ENCODE peak calls at places on chromosomes 4 and X, in nine cellular contexts. One of them, this sample, is unnamed.
A peak's percentile ranks its signal among the peaks of the same experiment; 100 is the strongest.

GRCh38 chr4:126533176-126533575 is 1099.6 kb upstream of the INTU start:
- DNase-seq in A673: peak; percentile 52
- DNase-seq in adipocyte: peak; percentile 40
- DNase-seq in IMR-90: peak; percentile 12
- DNase-seq in GM23338: no peak
- DNase-seq in dorsolateral prefrontal cortex: no peak
- DNase-seq in neural progenitor cell: peak; percentile 59
- DNase-seq in cardiac muscle cell: peak; percentile 19
- DNase-seq in mesendoderm: no peak
- DNase-seq in this sample: no peak

GRCh38 chrX:153687121-153688039 is at the start of gene SLC6A8:
- DNase-seq in A673: peak; percentile 62
- DNase-seq in adipocyte: peak; percentile 79
- DNase-seq in IMR-90: peak; percentile 44
- DNase-seq in GM23338: peak; percentile 60
- DNase-seq in dorsolateral prefrontal cortex: peak; percentile 65
- DNase-seq in neural progenitor cell: peak; percentile 83
- DNase-seq in cardiac muscle cell: peak; percentile 71
- DNase-seq in mesendoderm: peak; percentile 78
- DNase-seq in this sample: peak; percentile 92

GRCh38 chr4:137651128-137651527 is 118.8 kb upstream of the PCDH18 start:
- DNase-seq in A673: no peak
- DNase-seq in adipocyte: no peak
- DNase-seq in IMR-90: peak; percentile 72
- DNase-seq in GM23338: no peak
- DNase-seq in dorsolateral prefrontal cortex: no peak
- DNase-seq in neural progenitor cell: no peak
- DNase-seq in cardiac muscle cell: peak; percentile 36
- DNase-seq in mesendoderm: no peak
- DNase-seq in this sample: no peak

GRCh38 chr4:172362569-172362968 is 549.4 kb downstream of the GALNTL6 start:
- DNase-seq in A673: no peak
- DNase-seq in adipocyte: no peak
- DNase-seq in IMR-90: no peak
- DNase-seq in GM23338: no peak
- DNase-seq in dorsolateral prefrontal cortex: no peak
- DNase-seq in neural progenitor cell: no peak
- DNase-seq in cardiac muscle cell: no peak
- DNase-seq in mesendoderm: no peak
- DNase-seq in this sample: no peak

GRCh38 chr4:138399041-138399440 is 156.9 kb upstream of the SLC7A11 start:
- DNase-seq in A673: no peak
- DNase-seq in adipocyte: no peak
- DNase-seq in IMR-90: no peak
- DNase-seq in GM23338: no peak
- DNase-seq in dorsolateral prefrontal cortex: no peak
- DNase-seq in neural progenitor cell: no peak
- DNase-seq in cardiac muscle cell: no peak
- DNase-seq in mesendoderm: no peak
- DNase-seq in this sample: no peak

GRCh38 chr4:6106156-6106555 is 87.9 kb upstream of the C4orf50 start:
- DNase-seq in A673: no peak
- DNase-seq in adipocyte: no peak
- DNase-seq in IMR-90: no peak
- DNase-seq in GM23338: no peak
- DNase-seq in dorsolateral prefrontal cortex: no peak
- DNase-seq in neural progenitor cell: no peak
- DNase-seq in cardiac muscle cell: no peak
- DNase-seq in mesendoderm: no peak
- DNase-seq in this sample: no peak

GRCh38 chrX:154378059-154378798 is 866 bp upstream of the EMD start:
- DNase-seq in A673: peak; percentile 72
- DNase-seq in adipocyte: peak; percentile 64
- DNase-seq in IMR-90: peak; percentile 40
- DNase-seq in GM23338: peak; percentile 47
- DNase-seq in dorsolateral prefrontal cortex: no peak
- DNase-seq in neural progenitor cell: no peak
- DNase-seq in cardiac muscle cell: peak; percentile 67
- DNase-seq in mesendoderm: no peak
- DNase-seq in this sample: peak; percentile 95

GRCh38 chrX:23901065-23901464 is 6.7 kb downstream of the APOO start:
- DNase-seq in A673: no peak
- DNase-seq in adipocyte: peak; percentile 41
- DNase-seq in IMR-90: peak; percentile 84
- DNase-seq in GM23338: no peak
- DNase-seq in dorsolateral prefrontal cortex: no peak
- DNase-seq in neural progenitor cell: no peak
- DNase-seq in cardiac muscle cell: peak; percentile 68
- DNase-seq in mesendoderm: peak; percentile 47
- DNase-seq in this sample: no peak

GRCh38 chr4:129064717-129065116 is 28.6 kb downstream of the SCLT1 start:
- DNase-seq in A673: no peak
- DNase-seq in adipocyte: peak; percentile 85
- DNase-seq in IMR-90: peak; percentile 77
- DNase-seq in GM23338: no peak
- DNase-seq in dorsolateral prefrontal cortex: no peak
- DNase-seq in neural progenitor cell: no peak
- DNase-seq in cardiac muscle cell: peak; percentile 58
- DNase-seq in mesendoderm: no peak
- DNase-seq in this sample: no peak

GRCh38 chrX:68647156-68647957 is at the start of gene STARD8:
- DNase-seq in A673: peak; percentile 9
- DNase-seq in adipocyte: peak; percentile 58
- DNase-seq in IMR-90: peak; percentile 45
- DNase-seq in GM23338: peak; percentile 68
- DNase-seq in dorsolateral prefrontal cortex: no peak
- DNase-seq in neural progenitor cell: peak; percentile 66
- DNase-seq in cardiac muscle cell: peak; percentile 66
- DNase-seq in mesendoderm: peak; percentile 78
- DNase-seq in this sample: peak; percentile 78

GRCh38 chrX:39690541-39691415 is 407.0 kb downstream of the BCOR start:
- DNase-seq in A673: no peak
- DNase-seq in adipocyte: no peak
- DNase-seq in IMR-90: no peak
- DNase-seq in GM23338: no peak
- DNase-seq in dorsolateral prefrontal cortex: no peak
- DNase-seq in neural progenitor cell: no peak
- DNase-seq in cardiac muscle cell: no peak
- DNase-seq in mesendoderm: no peak
- DNase-seq in this sample: no peak

GRCh38 chrX:32530802-32531403 is 680.4 kb downstream of the DMD start:
- DNase-seq in A673: peak; percentile 67
- DNase-seq in adipocyte: peak; percentile 71
- DNase-seq in IMR-90: peak; percentile 52
- DNase-seq in GM23338: peak; percentile 61
- DNase-seq in dorsolateral prefrontal cortex: no peak
- DNase-seq in neural progenitor cell: peak; percentile 79
- DNase-seq in cardiac muscle cell: peak; percentile 56
- DNase-seq in mesendoderm: peak; percentile 48
- DNase-seq in this sample: no peak

GRCh38 chr4:117331817-117332216 is 246.4 kb upstream of the TRAM1L1 start:
- DNase-seq in A673: no peak
- DNase-seq in adipocyte: no peak
- DNase-seq in IMR-90: peak; percentile 34
- DNase-seq in GM23338: no peak
- DNase-seq in dorsolateral prefrontal cortex: no peak
- DNase-seq in neural progenitor cell: no peak
- DNase-seq in cardiac muscle cell: no peak
- DNase-seq in mesendoderm: no peak
- DNase-seq in this sample: no peak

GRCh38 chrX:55489315-55490009 is at the start of gene USP51:
- DNase-seq in A673: no peak
- DNase-seq in adipocyte: peak; percentile 60
- DNase-seq in IMR-90: peak; percentile 51
- DNase-seq in GM23338: peak; percentile 73
- DNase-seq in dorsolateral prefrontal cortex: peak; percentile 20
- DNase-seq in neural progenitor cell: peak; percentile 72
- DNase-seq in cardiac muscle cell: peak; percentile 60
- DNase-seq in mesendoderm: peak; percentile 83
- DNase-seq in this sample: peak; percentile 79

GRCh38 chr4:128835498-128836222 is 26.2 kb downstream of the JADE1 start:
- DNase-seq in A673: no peak
- DNase-seq in adipocyte: no peak
- DNase-seq in IMR-90: no peak
- DNase-seq in GM23338: no peak
- DNase-seq in dorsolateral prefrontal cortex: no peak
- DNase-seq in neural progenitor cell: no peak
- DNase-seq in cardiac muscle cell: peak; percentile 86
- DNase-seq in mesendoderm: no peak
- DNase-seq in this sample: no peak

GRCh38 chr4:166198516-166198915 is 325.5 kb downstream of the TLL1 start:
- DNase-seq in A673: no peak
- DNase-seq in adipocyte: no peak
- DNase-seq in IMR-90: no peak
- DNase-seq in GM23338: peak; percentile 34
- DNase-seq in dorsolateral prefrontal cortex: no peak
- DNase-seq in neural progenitor cell: no peak
- DNase-seq in cardiac muscle cell: no peak
- DNase-seq in mesendoderm: peak; percentile 25
- DNase-seq in this sample: no peak

GRCh38 chrX:49844622-49845021 is 15.5 kb downstream of the PAGE4 start:
- DNase-seq in A673: no peak
- DNase-seq in adipocyte: no peak
- DNase-seq in IMR-90: no peak
- DNase-seq in GM23338: no peak
- DNase-seq in dorsolateral prefrontal cortex: no peak
- DNase-seq in neural progenitor cell: no peak
- DNase-seq in cardiac muscle cell: no peak
- DNase-seq in mesendoderm: no peak
- DNase-seq in this sample: no peak

GRCh38 chrX:49846545-49846944 is 17.4 kb downstream of the PAGE4 start:
- DNase-seq in A673: no peak
- DNase-seq in adipocyte: no peak
- DNase-seq in IMR-90: no peak
- DNase-seq in GM23338: no peak
- DNase-seq in dorsolateral prefrontal cortex: no peak
- DNase-seq in neural progenitor cell: no peak
- DNase-seq in cardiac muscle cell: no peak
- DNase-seq in mesendoderm: no peak
- DNase-seq in this sample: no peak

GRCh38 chrX:49842603-49843002 is 13.5 kb downstream of the PAGE4 start:
- DNase-seq in A673: no peak
- DNase-seq in adipocyte: no peak
- DNase-seq in IMR-90: no peak
- DNase-seq in GM23338: no peak
- DNase-seq in dorsolateral prefrontal cortex: no peak
- DNase-seq in neural progenitor cell: no peak
- DNase-seq in cardiac muscle cell: no peak
- DNase-seq in mesendoderm: peak; percentile 32
- DNase-seq in this sample: no peak

GRCh38 chrX:49848275-49848674 is 19.2 kb downstream of the PAGE4 start:
- DNase-seq in A673: no peak
- DNase-seq in adipocyte: no peak
- DNase-seq in IMR-90: no peak
- DNase-seq in GM23338: no peak
- DNase-seq in dorsolateral prefrontal cortex: no peak
- DNase-seq in neural progenitor cell: no peak
- DNase-seq in cardiac muscle cell: no peak
- DNase-seq in mesendoderm: no peak
- DNase-seq in this sample: no peak

GRCh38 chrX:49846004-49846403 is 16.9 kb downstream of the PAGE4 start:
- DNase-seq in A673: no peak
- DNase-seq in adipocyte: no peak
- DNase-seq in IMR-90: no peak
- DNase-seq in GM23338: no peak
- DNase-seq in dorsolateral prefrontal cortex: no peak
- DNase-seq in neural progenitor cell: no peak
- DNase-seq in cardiac muscle cell: no peak
- DNase-seq in mesendoderm: no peak
- DNase-seq in this sample: no peak
- H3K27me3 ChIP-seq in A673: no peaks in the 10 kb centered on the region
- H3K27me3 ChIP-seq in adipocyte: peaks cover 25% of the 10 kb centered on the region
- H3K27me3 ChIP-seq in IMR-90: peaks cover 4% of the 10 kb centered on the region
- H3K27me3 ChIP-seq in GM23338: no peaks in the 10 kb centered on the region
- H3K27me3 ChIP-seq in dorsolateral prefrontal cortex: peaks cover 46% of the 10 kb centered on the region
- H3K27me3 ChIP-seq in neural progenitor cell: no peaks in the 10 kb centered on the region
- H3K27me3 ChIP-seq in cardiac muscle cell: no peaks in the 10 kb centered on the region
- H3K27me3 ChIP-seq in mesendoderm: no peaks in the 10 kb centered on the region
- H3K27me3 ChIP-seq in this sample: no peaks in the 10 kb centered on the region

GRCh38 chr4:8877780-8878040 is 6.1 kb upstream of the HMX1 start:
- DNase-seq in A673: no peak
- DNase-seq in adipocyte: no peak
- DNase-seq in IMR-90: no peak
- DNase-seq in GM23338: peak; percentile 32
- DNase-seq in dorsolateral prefrontal cortex: no peak
- DNase-seq in neural progenitor cell: peak; percentile 16
- DNase-seq in cardiac muscle cell: no peak
- DNase-seq in mesendoderm: no peak
- DNase-seq in this sample: peak; percentile 73
- H3K27me3 ChIP-seq in A673: peaks cover 81% of the 10 kb centered on the region
- H3K27me3 ChIP-seq in adipocyte: peaks cover 60% of the 10 kb centered on the region
- H3K27me3 ChIP-seq in IMR-90: peaks cover 55% of the 10 kb centered on the region
- H3K27me3 ChIP-seq in GM23338: peaks cover 94% of the 10 kb centered on the region
- H3K27me3 ChIP-seq in dorsolateral prefrontal cortex: peaks cover 58% of the 10 kb centered on the region
- H3K27me3 ChIP-seq in neural progenitor cell: peaks cover 100% of the 10 kb centered on the region
- H3K27me3 ChIP-seq in cardiac muscle cell: peaks cover 100% of the 10 kb centered on the region
- H3K27me3 ChIP-seq in mesendoderm: peaks cover 69% of the 10 kb centered on the region
- H3K27me3 ChIP-seq in this sample: peaks cover 75% of the 10 kb centered on the region

DNA sequence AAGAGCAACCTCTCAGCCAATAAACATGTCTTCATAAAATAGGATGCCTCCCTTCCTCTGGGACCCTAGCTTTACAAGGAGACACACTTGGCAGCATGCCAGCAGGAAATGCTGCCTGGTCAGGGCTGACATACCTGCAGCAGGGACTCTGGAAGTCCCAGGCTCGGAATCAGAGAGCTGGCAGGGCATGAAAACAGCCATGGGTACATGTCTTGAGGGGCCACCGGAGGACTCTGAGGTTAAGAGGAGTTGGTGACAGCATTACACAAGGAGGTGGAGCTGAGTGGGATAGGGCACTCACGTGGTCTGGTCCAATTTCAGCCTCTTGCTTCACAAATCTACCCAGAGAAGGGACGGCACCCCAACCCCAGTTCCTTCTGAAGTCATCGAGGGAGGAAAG is 15.7 kb downstream of the MSX1 start:
- DNase-seq in A673: no peak
- DNase-seq in adipocyte: no peak
- DNase-seq in IMR-90: no peak
- DNase-seq in GM23338: no peak
- DNase-seq in dorsolateral prefrontal cortex: no peak
- DNase-seq in neural progenitor cell: peak; percentile 14
- DNase-seq in cardiac muscle cell: no peak
- DNase-seq in mesendoderm: no peak
- DNase-seq in this sample: peak; percentile 31
- H3K27me3 ChIP-seq in A673: peaks cover 37% of the 10 kb centered on the region
- H3K27me3 ChIP-seq in adipocyte: peaks cover 23% of the 10 kb centered on the region
- H3K27me3 ChIP-seq in IMR-90: peaks cover 73% of the 10 kb centered on the region
- H3K27me3 ChIP-seq in GM23338: peaks cover 99% of the 10 kb centered on the region
- H3K27me3 ChIP-seq in dorsolateral prefrontal cortex: peaks cover 52% of the 10 kb centered on the region
- H3K27me3 ChIP-seq in neural progenitor cell: peaks cover 100% of the 10 kb centered on the region
- H3K27me3 ChIP-seq in cardiac muscle cell: peaks cover 68% of the 10 kb centered on the region
- H3K27me3 ChIP-seq in mesendoderm: peaks cover 43% of the 10 kb centered on the region
- H3K27me3 ChIP-seq in this sample: peaks cover 65% of the 10 kb centered on the region

DNA sequence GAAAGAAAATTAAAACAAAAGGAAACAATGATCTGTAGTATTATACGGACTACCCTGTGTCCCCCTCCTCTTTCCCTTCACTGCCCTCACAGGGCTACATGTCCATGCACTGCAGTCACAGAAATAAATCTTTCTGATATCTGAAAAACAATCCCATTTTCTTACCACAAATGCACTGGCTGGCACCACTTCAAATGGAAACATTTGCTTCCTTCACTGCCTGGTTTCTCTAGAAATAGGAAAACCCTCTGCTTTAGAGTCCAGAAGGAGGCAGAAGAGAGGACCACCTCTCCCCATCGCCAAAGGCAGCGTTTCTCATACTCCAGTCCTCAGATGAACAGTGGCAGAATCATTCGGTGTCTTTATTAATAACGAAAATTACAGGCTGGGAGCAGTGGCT is 98.2 kb downstream of the GRIA3 start:
- DNase-seq in A673: no peak
- DNase-seq in adipocyte: no peak
- DNase-seq in IMR-90: no peak
- DNase-seq in GM23338: no peak
- DNase-seq in dorsolateral prefrontal cortex: no peak
- DNase-seq in neural progenitor cell: no peak
- DNase-seq in cardiac muscle cell: no peak
- DNase-seq in mesendoderm: no peak
- DNase-seq in this sample: no peak
- H3K27me3 ChIP-seq in A673: no peaks in the 10 kb centered on the region
- H3K27me3 ChIP-seq in adipocyte: no peaks in the 10 kb centered on the region
- H3K27me3 ChIP-seq in IMR-90: no peaks in the 10 kb centered on the region
- H3K27me3 ChIP-seq in GM23338: no peaks in the 10 kb centered on the region
- H3K27me3 ChIP-seq in dorsolateral prefrontal cortex: peaks cover 25% of the 10 kb centered on the region
- H3K27me3 ChIP-seq in neural progenitor cell: no peaks in the 10 kb centered on the region
- H3K27me3 ChIP-seq in cardiac muscle cell: no peaks in the 10 kb centered on the region
- H3K27me3 ChIP-seq in mesendoderm: no peaks in the 10 kb centered on the region
- H3K27me3 ChIP-seq in this sample: no peaks in the 10 kb centered on the region